ENCODE peak calls at places on chromosomes 16 and 17, in six cellular contexts. M, L, W, R, C and J are unnamed samples.

GRCh38 chr16:72532896-72533295 is 360.9 kb upstream of the PMFBP1 start:
- DNase-seq in M (no peak), L (no peak), W (no peak), R (no peak), C (no peak), J (no peak)

GRCh38 chr17:48175692-48176450 is 68.3 kb downstream of the SNX11 start:
- DNase-seq in M (no peak), L (no peak), W (no peak), R (no peak), C (no peak), J (no peak)

GRCh38 chr16:55047331-55047730 is 116.7 kb downstream of the IRX5 start:
- DNase-seq in M (no peak), L (no peak), W (no peak), R (no peak), C (no peak), J (no peak)

GRCh38 chr16:83574388-83574787 is 233.4 kb upstream of the HSBP1 start:
- DNase-seq in M (no peak), L (no peak), W (no peak), R (peak; percentile 63), C (no peak), J (no peak)

GRCh38 chr16:56094231-56094630 is 97.1 kb upstream of the GNAO1 start:
- DNase-seq in M (no peak), L (no peak), W (no peak), R (no peak), C (no peak), J (no peak)

GRCh38 chr17:45705123-45706009 is 78.8 kb upstream of the CRHR1 start:
- DNase-seq in M (peak; percentile 62), L (no peak), W (no peak), R (no peak), C (peak; percentile 5), J (no peak)

GRCh38 chr16:87724490-87725291 is 41.1 kb downstream of the KLHDC4 start:
- DNase-seq in M (no peak), L (no peak), W (no peak), R (no peak), C (no peak), J (no peak)

GRCh38 chr16:82011199-82011641 is at the start of gene SDR42E1:
- DNase-seq in M (peak; percentile 85), L (peak; percentile 82), W (peak; percentile 80), R (no peak), C (peak; percentile 50), J (no peak)

GRCh38 chr17:17425591-17425990 is 51.2 kb upstream of the MED9 start:
- DNase-seq in M (no peak), L (no peak), W (no peak), R (no peak), C (no peak), J (no peak)

GRCh38 chr16:72677662-72678447 is 370.1 kb downstream of the ZFHX3 start:
- DNase-seq in M (no peak), L (no peak), W (no peak), R (no peak), C (no peak), J (no peak)

GRCh38 chr17:30506423-30506822 is 29.2 kb downstream of the GOSR1 start:
- DNase-seq in M (no peak), L (no peak), W (no peak), R (no peak), C (no peak), J (no peak)

GRCh38 chr17:12133183-12133582 is 112.5 kb downstream of the MAP2K4 start:
- DNase-seq in M (no peak), L (no peak), W (no peak), R (no peak), C (no peak), J (no peak)

GRCh38 chr17:2170023-2170422 is 115.1 kb downstream of the HIC1 start:
- DNase-seq in M (no peak), L (no peak), W (no peak), R (no peak), C (no peak), J (no peak)

GRCh38 chr16:963913-964695 is 6.7 kb downstream of the LMF1 start:
- DNase-seq in M (no peak), L (no peak), W (no peak), R (no peak), C (peak; percentile 42), J (no peak)

GRCh38 chr17:40498281-40499084 is 2.9 kb downstream of the TNS4 start:
- DNase-seq in M (no peak), L (peak; percentile 13), W (no peak), R (no peak), C (no peak), J (no peak)

GRCh38 chr17:64259922-64260321 is 3.1 kb downstream of the TEX2 start:
- DNase-seq in M (peak; percentile 48), L (no peak), W (no peak), R (no peak), C (no peak), J (no peak)

GRCh38 chr16:88993006-88993787 is 16.2 kb upstream of the CBFA2T3 start:
- DNase-seq in M (no peak), L (no peak), W (no peak), R (no peak), C (no peak), J (no peak)

GRCh38 chr16:14398014-14398717 is 231.9 kb downstream of the PARN start:
- DNase-seq in M (no peak), L (no peak), W (no peak), R (no peak), C (no peak), J (no peak)

GRCh38 chr16:65988019-65988418 is 378.5 kb upstream of the CDH5 start:
- DNase-seq in M (no peak), L (no peak), W (no peak), R (no peak), C (no peak), J (no peak)

GRCh38 chr17:28955408-28955807 is 4.1 kb upstream of the PHF12 start:
- DNase-seq in M (no peak), L (no peak), W (no peak), R (no peak), C (no peak), J (no peak)

GRCh38 chr17:58403312-58403711 is 14.0 kb downstream of the RNF43 start:
- DNase-seq in M (no peak), L (no peak), W (no peak), R (no peak), C (no peak), J (no peak)

GRCh38 chr16:15757630-15758251 is 99.1 kb downstream of the MYH11 start:
- DNase-seq in M (no peak), L (no peak), W (no peak), R (no peak), C (no peak), J (no peak)

GRCh38 chr17:50466371-50467113 is 2.1 kb downstream of the CHAD start:
- DNase-seq in M (no peak), L (peak; percentile 77), W (peak; percentile 84), R (no peak), C (no peak), J (no peak)

GRCh38 chr17:1644493-1645206 is 882 bp downstream of the SCARF1 start:
- DNase-seq in M (no peak), L (no peak), W (no peak), R (no peak), C (no peak), J (no peak)

GRCh38 chr17:38720941-38721340 is 9.2 kb upstream of the CISD3 start:
- DNase-seq in M (no peak), L (no peak), W (no peak), R (no peak), C (no peak), J (no peak)

GRCh38 chr16:28923652-28924398 is 1.2 kb downstream of the RABEP2 start:
- DNase-seq in M (peak; percentile 27), L (peak; percentile 81), W (peak; percentile 29), R (no peak), C (no peak), J (no peak)

GRCh38 chr17:29622337-29623282 is at the start of gene CORO6:
- DNase-seq in M (peak; percentile 33), L (peak; percentile 69), W (peak; percentile 60), R (no peak), C (no peak), J (peak; percentile 83)

GRCh38 chr17:80859004-80859941 is 132.4 kb upstream of the CHMP6 start:
- DNase-seq in M (peak; percentile 72), L (peak; percentile 52), W (peak; percentile 75), R (peak; percentile 23), C (peak; percentile 30), J (peak; percentile 48)

GRCh38 chr16:82653550-82654511 is 27.1 kb downstream of the CDH13 start:
- DNase-seq in M (no peak), L (no peak), W (no peak), R (no peak), C (no peak), J (no peak)

GRCh38 chr17:44787271-44787940 is 28.6 kb downstream of the ADAM11 start:
- DNase-seq in M (no peak), L (no peak), W (no peak), R (no peak), C (no peak), J (no peak)

GRCh38 chr17:70503449-70503848 is 334.1 kb downstream of the KCNJ2 start:
- DNase-seq in M (no peak), L (no peak), W (no peak), R (no peak), C (no peak), J (no peak)

GRCh38 chr16:8944113-8944765 is 19.5 kb downstream of the USP7 start:
- DNase-seq in M (no peak), L (no peak), W (no peak), R (no peak), C (no peak), J (no peak)

GRCh38 chr17:77387891-77388290 is 247.1 kb downstream of the SEC14L1 start:
- DNase-seq in M (no peak), L (no peak), W (no peak), R (no peak), C (no peak), J (no peak)
- H3K27ac ChIP-seq in M (peak overlapping the region; percentile 75), L (peak overlapping the region; percentile 77), W (peak overlapping the region; percentile 98), R (no peak overlapping the region), C (peak overlapping the region; percentile 64), J (peak overlapping the region; percentile 81)

GRCh38 chr17:8221663-8222379 is 11.4 kb upstream of the AURKB start:
- DNase-seq in M (peak; percentile 87), L (peak; percentile 79), W (peak; percentile 87), R (peak; percentile 79), C (peak; percentile 93), J (peak; percentile 81)
- TF ChIP-seq POLR2A in M (peak; percentile 37), L (no peak), W (no peak), R (peak; percentile 10), C (no peak), J (no peak)

DNA sequence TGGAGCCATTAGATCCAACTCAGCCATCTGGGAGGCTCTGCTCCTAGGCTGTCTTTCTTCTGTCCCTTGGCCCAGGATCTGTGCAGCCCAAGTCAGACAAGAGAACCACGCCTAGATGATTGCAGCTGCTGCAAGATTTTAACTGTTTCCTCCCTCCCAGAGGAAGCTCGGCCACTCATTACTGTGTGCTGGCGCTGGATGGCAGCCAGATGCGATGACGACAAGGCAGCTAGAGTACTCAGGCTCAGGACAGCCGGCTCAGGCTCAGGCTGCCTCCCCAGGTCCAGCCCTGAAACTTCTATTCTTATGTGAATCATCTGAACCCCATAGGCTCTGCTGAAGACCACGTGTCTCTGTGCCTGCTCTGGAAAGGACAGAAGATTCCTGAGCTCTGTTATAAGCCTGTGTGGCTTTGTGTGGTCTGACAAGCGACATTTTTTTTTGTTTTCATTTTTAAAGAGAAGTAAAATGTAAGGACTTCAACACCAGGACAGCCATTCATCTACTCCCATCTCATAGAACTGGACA is 32.1 kb upstream of the FBXW10B start:
- DNase-seq in M (peak; percentile 83), L (peak; percentile 94), W (peak; percentile 91), R (peak; percentile 43), C (peak; percentile 75), J (peak; percentile 95)
- TF ChIP-seq CTCF in M (no peak), L (no peak), W (no peak), R (no peak), C (no peak), J (no peak)

GRCh38 chr16:10866196-10866976 is 10.6 kb upstream of the CIITA start:
- DNase-seq in M (no peak), L (no peak), W (no peak), R (no peak), C (no peak), J (no peak)
- H3K27ac ChIP-seq in M (no peak overlapping the region), L (peak overlapping the region; percentile 77), W (no peak overlapping the region), R (no peak overlapping the region), C (no peak overlapping the region), J (no peak overlapping the region)